ENCODE peak calls at places on chromosomes 3 and 15, in four cellular contexts. E is NAMALWA; M is neural crest cell; F is stimulated activated CD8-positive, alpha-beta memory T cell treated with anti-CD3 and anti-CD28 coated beads, Interleukin-7, amount 100 ng/mL, for 1 hour. V is an unnamed sample.

GRCh38 chr3:104360038-104360437 is 1006.7 kb upstream of the ALCAM start:
- DNase-seq in E (no peak), M (no peak), F (no peak), V (no peak)

GRCh38 chr15:98689431-98689861 is 41.1 kb downstream of the IGF1R start:
- DNase-seq in E (no peak), M (no peak), F (no peak), V (no peak)

GRCh38 chr3:144426366-144426765 is 454.7 kb downstream of the DIPK2A start:
- DNase-seq in E (no peak), M (no peak), F (no peak), V (no peak)

GRCh38 chr3:178802993-178803693 is 266.9 kb downstream of the KCNMB2 start:
- DNase-seq in E (no peak), M (no peak), F (no peak), V (no peak)

GRCh38 chr3:108970561-108970960 is 16.9 kb upstream of the GUCA1C start:
- DNase-seq in E (no peak), M (no peak), F (no peak), V (no peak)

GRCh38 chr3:100260081-100260684 is 609 bp upstream of the TBC1D23 start:
- DNase-seq in E (no peak), M (peak), F (no peak), V (peak)

GRCh38 chr3:179189764-179190163 is 41.6 kb downstream of the PIK3CA start:
- DNase-seq in E (no peak), M (no peak), F (no peak), V (no peak)

GRCh38 chr15:85788796-85789495 is 5.8 kb downstream of the KLHL25 start:
- DNase-seq in E (no peak), M (no peak), F (no peak), V (no peak)

GRCh38 chr15:64596701-64597468 is 136.5 kb downstream of the ZNF609 start:
- DNase-seq in E (peak), M (peak), F (no peak), V (peak)

GRCh38 chr15:97915261-97915660 is 45.2 kb upstream of the ARRDC4 start:
- DNase-seq in E (no peak), M (no peak), F (no peak), V (peak)

GRCh38 chr3:33803894-33804526 is 5.6 kb downstream of the PDCD6IP start:
- DNase-seq in E (no peak), M (no peak), F (no peak), V (no peak)

GRCh38 chr3:161295325-161295724 is 74.2 kb downstream of the NMD3 start:
- DNase-seq in E (no peak), M (no peak), F (no peak), V (no peak)

GRCh38 chr15:95068847-95069518 is 837.6 kb downstream of the MCTP2 start:
- DNase-seq in E (no peak), M (no peak), F (no peak), V (no peak)

V was measured in OCI-M1.